ENCODE peak calls at places on chromosomes 4 and X, in seven cellular contexts. Z, M, W, H, C, P and D are unnamed samples.
A peak's percentile ranks its signal among the peaks of the same experiment; 100 is the strongest.

GRCh38 chrX:18985186-18985435 is 1.2 kb upstream of the PHKA2 start:
- DNase-seq in Z (no peak), M (no peak), W (no peak), H (no peak), C (no peak), P (no peak), D (no peak)

GRCh38 chr4:27128431-27128830 is 267.8 kb downstream of the STIM2 start:
- DNase-seq in Z (no peak), M (no peak), W (peak; percentile 5), H (no peak), C (no peak), P (no peak), D (no peak)

GRCh38 chr4:89119166-89119565 is 7.8 kb downstream of the TIGD2 start:
- DNase-seq in Z (no peak), M (no peak), W (peak; percentile 24), H (no peak), C (no peak), P (no peak), D (no peak)

GRCh38 chrX:46574337-46574940 is 874 bp downstream of the CHST7 start:
- DNase-seq in Z (no peak), M (no peak), W (peak; percentile 39), H (no peak), C (no peak), P (peak; percentile 15), D (peak; percentile 23)

GRCh38 chr4:20249333-20249732 is 2.4 kb upstream of the SLIT2 start:
- DNase-seq in Z (peak; percentile 29), M (no peak), W (peak; percentile 50), H (no peak), C (no peak), P (no peak), D (no peak)

GRCh38 chr4:102734591-102735385 is 26.0 kb downstream of the MANBA start:
- DNase-seq in Z (peak; percentile 21), M (no peak), W (peak; percentile 44), H (no peak), C (no peak), P (no peak), D (no peak)

GRCh38 chrX:107565005-107565404 is 63.3 kb upstream of the PRPS1 start:
- DNase-seq in Z (no peak), M (no peak), W (peak; percentile 69), H (no peak), C (no peak), P (no peak), D (no peak)

GRCh38 chr4:189769131-189769530 is 171.5 kb upstream of the FRG1 start:
- DNase-seq in Z (no peak), M (no peak), W (no peak), H (no peak), C (no peak), P (no peak), D (no peak)

GRCh38 chr4:89056953-89057398 is at the start of gene FAM13A:
- DNase-seq in Z (peak; percentile 87), M (no peak), W (peak; percentile 99), H (no peak), C (peak; percentile 1), P (no peak), D (no peak)

GRCh38 chr4:74504212-74504611 is 59.3 kb downstream of the AREG start:
- DNase-seq in Z (no peak), M (no peak), W (peak; percentile 70), H (no peak), C (no peak), P (no peak), D (no peak)

GRCh38 chrX:50813843-50814661 is at the start of gene SHROOM4:
- DNase-seq in Z (no peak), M (no peak), W (peak; percentile 77), H (no peak), C (no peak), P (no peak), D (no peak)

GRCh38 chr4:150078996-150079581 is 844 bp downstream of the DCLK2 start:
- DNase-seq in Z (peak; percentile 42), M (no peak), W (peak; percentile 52), H (no peak), C (peak; percentile 36), P (no peak), D (peak; percentile 1)

GRCh38 chr4:148094149-148094548 is 348.1 kb downstream of the NR3C2 start:
- DNase-seq in Z (no peak), M (no peak), W (no peak), H (no peak), C (no peak), P (no peak), D (no peak)

GRCh38 chr4:4735870-4736269 is 123.6 kb upstream of the MSX1 start:
- DNase-seq in Z (no peak), M (no peak), W (peak; percentile 17), H (no peak), C (no peak), P (no peak), D (no peak)